ENCODE peak calls at places on chromosomes 2 and 18, in eight cellular contexts. G, Y, N, B, A, K, M and S are unnamed samples.

GRCh38 chr2:8252997-8253694 is 428.7 kb upstream of the ID2 start:
- DNase-seq in G (no peak), Y (no peak), N (no peak), B (no peak), A (no peak), K (no peak), M (no peak), S (no peak)

GRCh38 chr2:170243118-170243837 is 65.3 kb downstream of the MYO3B start:
- DNase-seq in G (no peak), Y (no peak), N (no peak), B (no peak), A (no peak), K (no peak), M (no peak), S (no peak)

GRCh38 chr2:235034270-235035135 is 82.7 kb downstream of the SH3BP4 start:
- DNase-seq in G (no peak), Y (no peak), N (no peak), B (no peak), A (no peak), K (no peak), M (no peak), S (no peak)

GRCh38 chr2:117983040-117983439 is 30.8 kb downstream of the CCDC93 start:
- DNase-seq in G (no peak), Y (no peak), N (no peak), B (no peak), A (no peak), K (no peak), M (no peak), S (no peak)

GRCh38 chr18:35343488-35343935 is 708 bp downstream of the ZNF24 start:
- DNase-seq in G (no peak), Y (no peak), N (no peak), B (no peak), A (no peak), K (no peak), M (no peak), S (no peak)

GRCh38 chr2:14774569-14774968 is 142.1 kb downstream of the LRATD1 start:
- DNase-seq in G (no peak), Y (no peak), N (no peak), B (no peak), A (no peak), K (no peak), M (no peak), S (no peak)

GRCh38 chr2:107648781-107649413 is 177.8 kb upstream of the RGPD4 start:
- DNase-seq in G (no peak), Y (no peak), N (no peak), B (no peak), A (no peak), K (no peak), M (no peak), S (no peak)

GRCh38 chr2:28247326-28247725 is 145.3 kb upstream of the FOSL2 start:
- DNase-seq in G (no peak), Y (no peak), N (no peak), B (no peak), A (no peak), K (no peak), M (no peak), S (no peak)

GRCh38 chr2:99512081-99512480 is 22.3 kb upstream of the REV1 start:
- DNase-seq in G (no peak), Y (no peak), N (no peak), B (no peak), A (no peak), K (no peak), M (no peak), S (no peak)

GRCh38 chr2:239751719-239752355 is 273.3 kb downstream of the NDUFA10 start:
- DNase-seq in G (no peak), Y (no peak), N (no peak), B (no peak), A (no peak), K (no peak), M (no peak), S (no peak)

GRCh38 chr2:199463000-199463692 is 5.4 kb upstream of the SATB2 start:
- DNase-seq in G (peak; percentile 86), Y (peak; percentile 66), N (peak; percentile 90), B (peak; percentile 70), A (peak; percentile 90), K (peak; percentile 71), M (no peak), S (no peak)

GRCh38 chr2:96763511-96764252 is 3.0 kb downstream of the CNNM4 start:
- DNase-seq in G (peak; percentile 57), Y (no peak), N (peak; percentile 55), B (no peak), A (peak; percentile 76), K (no peak), M (peak; percentile 49), S (no peak)

GRCh38 chr2:85419009-85419711 is 646 bp downstream of the SH2D6 start:
- DNase-seq in G (no peak), Y (no peak), N (no peak), B (no peak), A (no peak), K (no peak), M (peak; percentile 74), S (peak; percentile 31)

GRCh38 chr2:224882291-224883171 is 159.7 kb downstream of the DOCK10 start:
- DNase-seq in G (peak; percentile 31), Y (no peak), N (no peak), B (no peak), A (no peak), K (no peak), M (no peak), S (no peak)

GRCh38 chr2:70708376-70709199 is 59.4 kb downstream of the ADD2 start:
- DNase-seq in G (no peak), Y (no peak), N (no peak), B (no peak), A (no peak), K (no peak), M (no peak), S (no peak)

GRCh38 chr2:112137516-112138142 is 556 bp upstream of the FBLN7 start:
- DNase-seq in G (no peak), Y (no peak), N (no peak), B (no peak), A (no peak), K (no peak), M (peak; percentile 35), S (no peak)

GRCh38 chr2:4130651-4131050 is 427.3 kb downstream of the DCDC2C start:
- DNase-seq in G (no peak), Y (no peak), N (no peak), B (no peak), A (no peak), K (no peak), M (no peak), S (no peak)

GRCh38 chr2:219551412-219551811 is 7.6 kb downstream of the TMEM198 start:
- DNase-seq in G (no peak), Y (no peak), N (no peak), B (no peak), A (peak; percentile 86), K (no peak), M (no peak), S (peak; percentile 87)
- TF ChIP-seq EP300 in G (no peak), Y (no peak), N (no peak), B (no peak), A (no peak), K (no peak), M (no peak), S (no peak)

GRCh38 chr2:37923308-37924055 is 1.6 kb upstream of the RMDN2 start:
- DNase-seq in G (no peak), Y (no peak), N (no peak), B (no peak), A (no peak), K (no peak), M (peak; percentile 39), S (no peak)
- H3K4me1 ChIP-seq in G (peaks cover 11% of the 10 kb centered on the region), Y (no peaks in the 10 kb centered on the region), N (peaks cover 35% of the 10 kb centered on the region), B (peaks cover 8% of the 10 kb centered on the region), A (peaks cover 9% of the 10 kb centered on the region), K (peaks cover 7% of the 10 kb centered on the region), M (peaks cover 87% of the 10 kb centered on the region), S (peaks cover 2% of the 10 kb centered on the region)

GRCh38 chr2:94982156-94982555 is 43.4 kb upstream of the MAL start:
- DNase-seq in G (no peak), Y (no peak), N (no peak), B (no peak), A (no peak), K (no peak), M (no peak), S (no peak)

GRCh38 chr2:94982661-94983060 is 42.8 kb upstream of the MAL start:
- DNase-seq in G (no peak), Y (no peak), N (no peak), B (no peak), A (no peak), K (no peak), M (no peak), S (no peak)

GRCh38 chr2:94978917-94979316 is 46.6 kb upstream of the MAL start:
- DNase-seq in G (no peak), Y (no peak), N (no peak), B (no peak), A (no peak), K (no peak), M (no peak), S (no peak)

GRCh38 chr2:94979406-94980375 is 45.8 kb upstream of the MAL start:
- DNase-seq in G (no peak), Y (no peak), N (no peak), B (no peak), A (no peak), K (no peak), M (no peak), S (no peak)

DNA sequence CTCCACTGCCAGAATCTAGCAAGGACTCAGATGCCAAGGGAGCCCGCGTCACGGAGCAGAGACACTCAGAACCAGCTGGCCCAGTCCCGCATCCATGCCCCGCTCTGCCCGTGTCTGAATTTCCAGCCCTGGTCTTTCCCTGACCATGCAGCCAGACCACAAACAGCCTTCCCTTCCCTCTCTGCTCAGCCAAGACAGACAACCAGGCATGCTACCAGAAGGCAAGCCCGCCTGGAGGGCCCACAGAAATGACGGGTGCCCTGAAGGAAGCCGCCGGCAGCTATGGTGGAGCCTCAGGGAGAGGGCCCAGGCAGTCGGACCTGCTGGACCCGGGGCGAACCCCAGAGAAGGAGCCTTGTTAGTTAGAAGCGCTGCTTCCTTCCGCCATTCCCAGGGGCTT is 45.1 kb upstream of the MAL start:
- DNase-seq in G (no peak), Y (no peak), N (no peak), B (no peak), A (no peak), K (no peak), M (no peak), S (no peak)
- H3K9me3 ChIP-seq in G (no peaks in the 10 kb centered on the region), Y (no peaks in the 10 kb centered on the region), N (no peaks in the 10 kb centered on the region), B (no peaks in the 10 kb centered on the region), A (no peaks in the 10 kb centered on the region), K (no peaks in the 10 kb centered on the region), M (no peaks in the 10 kb centered on the region), S (no peaks in the 10 kb centered on the region)

GRCh38 chr2:165725421-165725820 is 68.6 kb downstream of the GALNT3 start:
- DNase-seq in G (no peak), Y (no peak), N (no peak), B (no peak), A (no peak), K (no peak), M (no peak), S (no peak)
- TF ChIP-seq EP300 in G (no peak), Y (no peak), N (no peak), B (no peak), A (peak; percentile 69), K (no peak), M (no peak), S (no peak)

GRCh38 chr18:6623278-6623677 is 106.2 kb upstream of the ARHGAP28 start:
- DNase-seq in G (no peak), Y (no peak), N (no peak), B (no peak), A (no peak), K (no peak), M (no peak), S (no peak)
- H3K4me1 ChIP-seq in G (no peaks in the 10 kb centered on the region), Y (no peaks in the 10 kb centered on the region), N (no peaks in the 10 kb centered on the region), B (no peaks in the 10 kb centered on the region), A (peaks cover 18% of the 10 kb centered on the region), K (no peaks in the 10 kb centered on the region), M (no peaks in the 10 kb centered on the region), S (peaks cover 20% of the 10 kb centered on the region)